ENCODE peak calls at places on chromosomes 13 and 19, in six cellular contexts. F is IMR-90; Y is AG04450; J is A549; T is CD8-positive, alpha-beta T cell; S is adrenal gland. U is an unnamed sample.

GRCh38 chr19:11894851-11895250 is 7.3 kb downstream of the ZNF69 start:
- DNase-seq in F (no peak), Y (no peak), J (no peak), T (no peak), S (no peak), U (no peak)

GRCh38 chr13:22082437-22083100 is 411.7 kb downstream of the FGF9 start:
- DNase-seq in F (no peak), Y (no peak), J (no peak), T (no peak), S (no peak), U (no peak)

GRCh38 chr13:73261739-73262216 is 203.0 kb downstream of the KLF5 start:
- DNase-seq in F (no peak), Y (no peak), J (no peak), T (no peak), S (no peak), U (no peak)

GRCh38 chr19:1956868-1957492 is 16.0 kb downstream of the CSNK1G2 start:
- DNase-seq in F (no peak), Y (no peak), J (no peak), T (no peak), S (peak; percentile 92), U (no peak)

GRCh38 chr19:4278010-4278409 is 1.1 kb upstream of the SHD start:
- DNase-seq in F (no peak), Y (no peak), J (no peak), T (no peak), S (no peak), U (no peak)

GRCh38 chr19:48249502-48250014 is 6.2 kb downstream of the CARD8 start:
- DNase-seq in F (no peak), Y (no peak), J (no peak), T (peak; percentile 62), S (peak; percentile 58), U (peak; percentile 50)

GRCh38 chr13:63540042-63540441 is 2124.4 kb upstream of the PCDH20 start:
- DNase-seq in F (no peak), Y (no peak), J (no peak), T (no peak), S (no peak), U (no peak)

GRCh38 chr13:100269837-100270236 is 180.9 kb downstream of the PCCA start:
- DNase-seq in F (peak; percentile 82), Y (peak; percentile 34), J (no peak), T (no peak), S (peak; percentile 76), U (no peak)

GRCh38 chr19:10884273-10884672 is 12.9 kb downstream of the CARM1 start:
- DNase-seq in F (peak; percentile 77), Y (no peak), J (no peak), T (no peak), S (no peak), U (no peak)

GRCh38 chr19:29259867-29260281 is 46.9 kb upstream of the UQCRFS1 start:
- DNase-seq in F (no peak), Y (no peak), J (no peak), T (no peak), S (no peak), U (no peak)

GRCh38 chr19:38657633-38658222 is 10.3 kb downstream of the ACTN4 start:
- DNase-seq in F (peak; percentile 89), Y (no peak), J (peak; percentile 95), T (no peak), S (peak; percentile 60), U (no peak)

GRCh38 chr13:110245421-110245899 is 61.5 kb downstream of the COL4A1 start:
- DNase-seq in F (peak; percentile 76), Y (peak; percentile 34), J (no peak), T (no peak), S (no peak), U (no peak)

GRCh38 chr19:13120817-13121216 is 2.8 kb downstream of the NACC1 start:
- DNase-seq in F (peak; percentile 85), Y (no peak), J (no peak), T (no peak), S (no peak), U (no peak)

GRCh38 chr13:31053098-31053497 is 108.6 kb downstream of the HSPH1 start:
- DNase-seq in F (peak; percentile 37), Y (no peak), J (no peak), T (no peak), S (peak; percentile 96), U (no peak)

GRCh38 chr19:2977686-2978466 is 512 bp downstream of the TLE6 start:
- DNase-seq in F (no peak), Y (no peak), J (no peak), T (no peak), S (no peak), U (no peak)

GRCh38 chr19:56377105-56377924 is 16.0 kb downstream of the ZNF582 start:
- DNase-seq in F (no peak), Y (no peak), J (peak; percentile 35), T (no peak), S (no peak), U (no peak)

GRCh38 chr13:21458457-21458815 is 667 bp downstream of the ZDHHC20 start:
- DNase-seq in F (no peak), Y (no peak), J (peak; percentile 22), T (peak; percentile 32), S (peak; percentile 50), U (no peak)

GRCh38 chr13:44022196-44022595 is 142.5 kb downstream of the LACC1 start:
- DNase-seq in F (no peak), Y (no peak), J (peak; percentile 44), T (no peak), S (no peak), U (no peak)

GRCh38 chr19:4969772-4970531 is 1.0 kb downstream of the KDM4B start:
- DNase-seq in F (no peak), Y (no peak), J (no peak), T (no peak), S (peak; percentile 57), U (no peak)

GRCh38 chr13:53822136-53822535 is 793.5 kb downstream of the OLFM4 start:
- DNase-seq in F (no peak), Y (no peak), J (no peak), T (no peak), S (no peak), U (no peak)

GRCh38 chr13:57527114-57527770 is 104.3 kb upstream of the PCDH17 start:
- DNase-seq in F (no peak), Y (no peak), J (no peak), T (no peak), S (no peak), U (no peak)

GRCh38 chr13:99663185-99663825 is 162.0 kb downstream of the TM9SF2 start:
- DNase-seq in F (no peak), Y (no peak), J (no peak), T (no peak), S (no peak), U (no peak)

GRCh38 chr13:36231236-36231635 is 16.9 kb upstream of the SOHLH2 start:
- DNase-seq in F (no peak), Y (no peak), J (no peak), T (no peak), S (no peak), U (no peak)
- H3K9me3 ChIP-seq in F (no peaks in the 10 kb centered on the region), Y (no peaks in the 10 kb centered on the region), J (no peaks in the 10 kb centered on the region), T (no peaks in the 10 kb centered on the region), S (peaks cover 14% of the 10 kb centered on the region), U (no peaks in the 10 kb centered on the region)

GRCh38 chr19:15564534-15565168 is 50.4 kb upstream of the CYP4F8 start:
- DNase-seq in F (no peak), Y (no peak), J (no peak), T (no peak), S (no peak), U (no peak)
- H3K9me3 ChIP-seq in F (no peaks in the 10 kb centered on the region), Y (no peaks in the 10 kb centered on the region), J (no peaks in the 10 kb centered on the region), T (no peaks in the 10 kb centered on the region), S (no peaks in the 10 kb centered on the region), U (no peaks in the 10 kb centered on the region)

GRCh38 chr19:23512151-23512925 is 117.1 kb upstream of the ZNF91 start:
- DNase-seq in F (no peak), Y (no peak), J (no peak), T (no peak), S (no peak), U (no peak)

GRCh38 chr19:23515551-23515950 is 120.3 kb upstream of the ZNF91 start:
- DNase-seq in F (no peak), Y (no peak), J (no peak), T (no peak), S (no peak), U (no peak)

GRCh38 chr19:23520441-23520840 is 125.2 kb upstream of the ZNF91 start:
- DNase-seq in F (no peak), Y (no peak), J (no peak), T (no peak), S (no peak), U (no peak)

GRCh38 chr19:23521471-23521870 is 126.2 kb upstream of the ZNF91 start:
- DNase-seq in F (no peak), Y (no peak), J (no peak), T (no peak), S (no peak), U (no peak)

DNA sequence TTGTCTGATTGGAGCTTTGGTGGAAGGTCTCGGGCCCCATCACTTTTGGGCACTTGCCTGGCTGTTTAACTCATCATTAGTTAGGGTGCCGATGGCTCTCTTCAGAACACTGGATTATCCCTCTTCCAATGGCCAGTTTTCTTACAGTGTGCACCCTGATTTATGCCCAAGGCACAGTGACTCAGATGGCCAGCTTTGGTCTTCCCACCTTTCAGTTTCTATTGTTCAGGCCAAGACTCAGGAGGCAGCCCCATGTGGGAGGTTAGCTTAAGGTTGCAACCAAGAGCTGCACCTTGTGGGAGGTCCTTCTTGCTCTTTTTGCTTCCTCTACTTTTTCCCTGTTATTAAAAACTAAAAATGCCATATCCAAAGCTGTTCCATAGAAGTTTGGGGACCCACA is 121.0 kb upstream of the ZNF91 start:
- DNase-seq in F (no peak), Y (no peak), J (no peak), T (no peak), S (no peak), U (no peak)
- H3K9me3 ChIP-seq in F (peaks cover 26% of the 10 kb centered on the region), Y (peaks cover 25% of the 10 kb centered on the region), J (peaks cover 32% of the 10 kb centered on the region), T (no peaks in the 10 kb centered on the region), S (no peaks in the 10 kb centered on the region), U (no peaks in the 10 kb centered on the region)

GRCh38 chr19:21789761-21790160 is 22.4 kb upstream of the ZNF100 start:
- DNase-seq in F (no peak), Y (no peak), J (no peak), T (no peak), S (no peak), U (no peak)
- H3K9me3 ChIP-seq in F (peaks cover 15% of the 10 kb centered on the region), Y (peaks cover 9% of the 10 kb centered on the region), J (no peaks in the 10 kb centered on the region), T (peaks cover 2% of the 10 kb centered on the region), S (no peaks in the 10 kb centered on the region), U (no peaks in the 10 kb centered on the region)

DNA sequence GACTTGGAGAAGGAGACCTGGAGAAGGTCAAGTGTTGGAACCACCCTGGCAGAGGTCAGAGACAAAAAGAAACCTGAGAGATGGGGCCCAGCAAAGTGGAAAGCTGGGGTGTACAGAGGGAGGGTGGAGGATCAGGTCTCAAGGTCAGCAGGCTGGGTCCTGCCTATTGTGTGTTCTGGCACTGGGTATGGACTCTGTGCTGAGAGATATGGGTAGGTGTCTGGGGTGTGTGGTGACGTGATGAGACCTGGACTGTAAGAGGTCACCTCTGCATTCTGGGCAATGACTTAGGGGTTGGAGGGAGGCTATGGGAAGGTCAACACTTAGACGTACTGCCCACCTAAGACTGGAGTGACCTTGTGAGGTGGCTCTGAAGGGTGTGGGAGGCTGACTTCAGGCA is 88.1 kb downstream of the SCGB2B2 start:
- DNase-seq in F (no peak), Y (no peak), J (no peak), T (no peak), S (no peak), U (no peak)
- H3K9me3 ChIP-seq in F (peaks cover 2% of the 10 kb centered on the region), Y (no peaks in the 10 kb centered on the region), J (peaks cover 44% of the 10 kb centered on the region), T (no peaks in the 10 kb centered on the region), S (no peaks in the 10 kb centered on the region), U (peaks cover 2% of the 10 kb centered on the region)

U was measured in T-helper 17 cell.